ENCODE peak calls at places on chromosome 7, in seven cellular contexts. U, P, B, I, J, Y and L are unnamed samples.

GRCh38 chr7:141550694-141551079 is 523 bp upstream of the AGK start:
- DNase-seq in I (no peak), P (peak), J (no peak), B (no peak), U (peak), Y (no peak), L (peak)

GRCh38 chr7:73746378-73746777 is 7.8 kb upstream of the ABHD11 start:
- DNase-seq in B (no peak), J (no peak), I (peak), U (peak), P (no peak), Y (no peak), L (no peak)

GRCh38 chr7:80017101-80017500 is 117.5 kb upstream of the GNAI1 start:
- DNase-seq in J (no peak), U (no peak), I (no peak), P (no peak), B (no peak), Y (no peak), L (no peak)

GRCh38 chr7:30347226-30348082 is 63.1 kb downstream of the ZNRF2 start:
- DNase-seq in B (no peak), P (no peak), U (no peak), I (no peak), J (no peak), Y (peak), L (peak)

GRCh38 chr7:101567231-101567630 is 61.9 kb downstream of the MYL10 start:
- DNase-seq in J (no peak), U (peak), Y (no peak), P (no peak), B (no peak), I (no peak), L (no peak)

GRCh38 chr7:29454899-29455451 is 108.7 kb upstream of the PRR15 start:
- DNase-seq in I (no peak), Y (no peak), J (no peak), P (no peak), B (no peak), U (no peak), L (no peak)

GRCh38 chr7:142542938-142543337 is 206.3 kb upstream of the PRSS1 start:
- DNase-seq in U (no peak), Y (no peak), B (no peak), I (no peak), J (no peak), P (no peak), L (peak)

GRCh38 chr7:130938661-130939060 is 204.7 kb upstream of the KLF14 start:
- DNase-seq in I (no peak), B (no peak), J (peak), U (no peak), P (no peak), Y (peak), L (no peak)

GRCh38 chr7:82778021-82778420 is 334.4 kb upstream of the CACNA2D1 start:
- DNase-seq in J (no peak), B (no peak), Y (no peak), I (no peak), U (no peak), P (no peak), L (peak)

GRCh38 chr7:111192614-111193053 is 101.7 kb downstream of the LRRN3 start:
- DNase-seq in I (no peak), J (no peak), P (no peak), B (no peak), Y (no peak), U (peak), L (no peak)

GRCh38 chr7:135745702-135746312 is 2.8 kb downstream of the FAM180A start:
- DNase-seq in J (no peak), U (peak), P (no peak), I (peak), Y (no peak), B (peak), L (peak)

GRCh38 chr7:95199779-95200558 is 124.4 kb downstream of the PON1 start:
- DNase-seq in Y (no peak), U (peak), I (peak), B (no peak), P (peak), J (no peak), L (peak)

GRCh38 chr7:158825628-158826289 is 3.5 kb downstream of the ESYT2 start:
- DNase-seq in P (no peak), J (no peak), U (no peak), B (no peak), I (no peak), Y (no peak), L (no peak)

GRCh38 chr7:98802088-98802780 is 67.6 kb downstream of the TMEM130 start:
- DNase-seq in J (no peak), Y (no peak), U (peak), B (peak), P (no peak), I (peak), L (peak)

GRCh38 chr7:42097756-42098155 is 139.3 kb downstream of the GLI3 start:
- DNase-seq in U (no peak), P (no peak), I (no peak), J (no peak), Y (no peak), B (no peak), L (peak)

GRCh38 chr7:35969055-35969454 is 168.2 kb downstream of the SEPTIN7 start:
- DNase-seq in Y (no peak), I (no peak), U (no peak), B (no peak), P (no peak), J (no peak), L (no peak)

GRCh38 chr7:94492601-94493000 is 17.0 kb upstream of the CASD1 start:
- DNase-seq in P (no peak), Y (peak), B (no peak), J (no peak), U (no peak), I (no peak), L (no peak)

GRCh38 chr7:116779222-116779621 is 83.2 kb upstream of the CAPZA2 start:
- DNase-seq in I (no peak), P (no peak), J (no peak), B (no peak), Y (no peak), U (no peak), L (no peak)